ENCODE peak calls at places on chromosomes 11 and 22, in four cellular contexts. L is activated CD8-positive, alpha-beta memory T cell treated with anti-CD3 and anti-CD28 coated beads for 48 hours; Y is stimulated activated CD8-positive, alpha-beta memory T cell treated with anti-CD3 and anti-CD28 coated beads, Interleukin-15, amount 100 ng/mL, for 1 hour; X is nephron progenitor cell. W is an unnamed sample.

GRCh38 chr11:18599739-18600230 is at the start of gene MISFA:
- DNase-seq in Y (no peak), X (no peak), L (no peak), W (no peak)

GRCh38 chr11:72739240-72740059 is 12.8 kb downstream of the ARAP1 start:
- DNase-seq in X (no peak), L (no peak), Y (no peak), W (peak)

GRCh38 chr11:96293583-96293982 is 49.4 kb downstream of the MAML2 start:
- DNase-seq in Y (no peak), L (no peak), X (no peak), W (no peak)

GRCh38 chr11:83033972-83034672 is 37.6 kb downstream of the RAB30 start:
- DNase-seq in X (peak), L (no peak), Y (no peak), W (no peak)

GRCh38 chr22:24975813-24976341 is 23.4 kb downstream of the KIAA1671 start:
- DNase-seq in L (no peak), Y (no peak), X (no peak), W (no peak)

GRCh38 chr11:15229069-15229468 is 114.3 kb downstream of the INSC start:
- DNase-seq in Y (no peak), L (no peak), X (no peak), W (no peak)

GRCh38 chr22:43273902-43274484 is 69.2 kb downstream of the SCUBE1 start:
- DNase-seq in Y (no peak), L (no peak), X (peak), W (peak)

GRCh38 chr11:18457435-18457834 is 1.8 kb downstream of the LDHAL6A start:
- DNase-seq in Y (no peak), L (no peak), X (no peak), W (no peak)

GRCh38 chr11:10641314-10642206 is 52.0 kb downstream of the IRAG1 start:
- DNase-seq in L (no peak), Y (no peak), X (no peak), W (peak)

GRCh38 chr11:60863550-60864521 is 3.5 kb upstream of the ZP1 start:
- DNase-seq in Y (no peak), X (no peak), L (no peak), W (no peak)

GRCh38 chr22:23997092-23997491 is 8.2 kb downstream of the GSTT4 start:
- DNase-seq in Y (no peak), X (no peak), L (no peak), W (peak)

GRCh38 chr11:118092907-118093571 is 6.3 kb upstream of the SMIM35 start:
- DNase-seq in X (no peak), L (no peak), Y (no peak), W (no peak)

GRCh38 chr11:2316169-2316962 is 14.6 kb downstream of the TSPAN32 start:
- DNase-seq in Y (no peak), L (no peak), X (no peak), W (no peak)

GRCh38 chr11:66951927-66952337 is 6.3 kb downstream of the PC start:
- DNase-seq in L (no peak), Y (no peak), X (no peak), W (no peak)

GRCh38 chr11:122162095-122162494 is 46.1 kb upstream of the BLID start:
- DNase-seq in Y (no peak), X (no peak), L (no peak), W (no peak)

GRCh38 chr11:70901951-70902521 is 350.3 kb downstream of the SHANK2 start:
- DNase-seq in Y (no peak), X (no peak), L (no peak), W (no peak)

GRCh38 chr11:108324587-108324986 is 101.7 kb downstream of the ATM start:
- DNase-seq in X (no peak), L (no peak), Y (no peak), W (no peak)

GRCh38 chr11:108235192-108235591 is 12.3 kb downstream of the ATM start:
- DNase-seq in X (no peak), Y (no peak), L (no peak), W (no peak)

GRCh38 chr11:109604506-109604905 is 182.5 kb downstream of the C11orf87 start:
- DNase-seq in X (no peak), Y (no peak), L (no peak), W (no peak)

GRCh38 chr22:27808730-27809129 is 7.2 kb upstream of the MN1 start:
- DNase-seq in Y (no peak), L (no peak), X (no peak), W (no peak)

GRCh38 chr11:126375726-126376125 is 20.2 kb downstream of the ST3GAL4 start:
- DNase-seq in L (no peak), Y (no peak), X (no peak), W (no peak)

GRCh38 chr11:118918128-118918685 is 7.5 kb downstream of the BCL9L start:
- DNase-seq in Y (no peak), X (peak), L (no peak), W (no peak)

GRCh38 chr22:16866167-16866566 is 41.0 kb upstream of the XKR3 start:
- DNase-seq in Y (no peak), X (no peak), L (no peak), W (no peak)

GRCh38 chr11:18347471-18348125 is 25.2 kb downstream of the GTF2H1 start:
- DNase-seq in L (no peak), X (no peak), Y (no peak), W (no peak)

GRCh38 chr11:6565325-6565724 is 38.1 kb downstream of the RRP8 start:
- DNase-seq in X (no peak), L (no peak), Y (no peak), W (no peak)

GRCh38 chr22:46049726-46050450 is 72.9 kb upstream of the WNT7B start:
- DNase-seq in X (no peak), L (no peak), Y (no peak), W (no peak)

GRCh38 chr11:109306322-109306721 is 115.7 kb upstream of the C11orf87 start:
- DNase-seq in L (no peak), Y (no peak), X (no peak), W (no peak)

GRCh38 chr11:3632070-3632660 is 9.6 kb downstream of the ART5 start:
- DNase-seq in L (no peak), X (no peak), Y (no peak), W (peak)

W was measured in Karpas-422.